ENCODE peak calls at places on chromosomes 6 and 20, in ten cellular contexts. One of them, this sample, is unnamed.

GRCh38 chr6:6591778-6592388 is 3.4 kb downstream of the LY86 start:
- DNase-seq in uterus: no peak
- DNase-seq in astrocyte: no peak
- DNase-seq in astrocyte of the cerebellum: no peak
- DNase-seq in PC-9: no peak
- DNase-seq in lower leg skin: no peak
- DNase-seq in fibroblast of lung: no peak
- DNase-seq in upper lobe of right lung: no peak
- DNase-seq in IMR-90: no peak
- DNase-seq in mucosa of descending colon: no peak
- DNase-seq in this sample: no peak

GRCh38 chr6:37058084-37058586 is 52.7 kb downstream of the FGD2 start:
- DNase-seq in IMR-90: peak
- DNase-seq in fibroblast of lung: peak
- DNase-seq in upper lobe of right lung: no peak
- DNase-seq in uterus: no peak
- DNase-seq in astrocyte of the cerebellum: no peak
- DNase-seq in PC-9: peak
- DNase-seq in lower leg skin: no peak
- DNase-seq in mucosa of descending colon: no peak
- DNase-seq in astrocyte: peak
- DNase-seq in this sample: no peak

GRCh38 chr6:65999288-65999791 is 292.3 kb upstream of the EYS start:
- DNase-seq in IMR-90: no peak
- DNase-seq in upper lobe of right lung: no peak
- DNase-seq in mucosa of descending colon: no peak
- DNase-seq in uterus: no peak
- DNase-seq in astrocyte of the cerebellum: no peak
- DNase-seq in fibroblast of lung: no peak
- DNase-seq in PC-9: no peak
- DNase-seq in astrocyte: no peak
- DNase-seq in lower leg skin: no peak
- DNase-seq in this sample: no peak

GRCh38 chr20:621115-621756 is 11.1 kb upstream of the TCF15 start:
- DNase-seq in IMR-90: peak
- DNase-seq in upper lobe of right lung: no peak
- DNase-seq in astrocyte of the cerebellum: no peak
- DNase-seq in lower leg skin: no peak
- DNase-seq in astrocyte: peak
- DNase-seq in mucosa of descending colon: no peak
- DNase-seq in uterus: no peak
- DNase-seq in fibroblast of lung: peak
- DNase-seq in PC-9: no peak
- DNase-seq in this sample: peak

GRCh38 chr20:32050851-32051556 is 1.0 kb upstream of the HCK start:
- DNase-seq in IMR-90: no peak
- DNase-seq in upper lobe of right lung: peak
- DNase-seq in fibroblast of lung: no peak
- DNase-seq in uterus: no peak
- DNase-seq in astrocyte: no peak
- DNase-seq in PC-9: no peak
- DNase-seq in astrocyte of the cerebellum: no peak
- DNase-seq in mucosa of descending colon: peak
- DNase-seq in lower leg skin: peak
- DNase-seq in this sample: no peak

GRCh38 chr6:15341311-15341710 is 95.4 kb downstream of the JARID2 start:
- DNase-seq in mucosa of descending colon: no peak
- DNase-seq in PC-9: no peak
- DNase-seq in uterus: no peak
- DNase-seq in fibroblast of lung: peak
- DNase-seq in upper lobe of right lung: no peak
- DNase-seq in lower leg skin: no peak
- DNase-seq in IMR-90: no peak
- DNase-seq in astrocyte: no peak
- DNase-seq in astrocyte of the cerebellum: no peak
- DNase-seq in this sample: no peak

GRCh38 chr6:169648617-169649016 is 53.2 kb downstream of the WDR27 start:
- DNase-seq in astrocyte of the cerebellum: no peak
- DNase-seq in mucosa of descending colon: no peak
- DNase-seq in astrocyte: no peak
- DNase-seq in PC-9: no peak
- DNase-seq in upper lobe of right lung: no peak
- DNase-seq in fibroblast of lung: no peak
- DNase-seq in lower leg skin: no peak
- DNase-seq in IMR-90: no peak
- DNase-seq in uterus: no peak
- DNase-seq in this sample: no peak

GRCh38 chr6:33613794-33614166 is 7.3 kb upstream of the ITPR3 start:
- DNase-seq in astrocyte: peak
- DNase-seq in uterus: no peak
- DNase-seq in mucosa of descending colon: no peak
- DNase-seq in IMR-90: peak
- DNase-seq in lower leg skin: no peak
- DNase-seq in astrocyte of the cerebellum: no peak
- DNase-seq in upper lobe of right lung: no peak
- DNase-seq in PC-9: peak
- DNase-seq in fibroblast of lung: peak
- DNase-seq in this sample: peak

GRCh38 chr20:29079769-29080690 is 2177.4 kb upstream of the DEFB115 start:
- DNase-seq in fibroblast of lung: peak
- DNase-seq in astrocyte: no peak
- DNase-seq in lower leg skin: no peak
- DNase-seq in uterus: no peak
- DNase-seq in upper lobe of right lung: no peak
- DNase-seq in IMR-90: no peak
- DNase-seq in mucosa of descending colon: peak
- DNase-seq in PC-9: peak
- DNase-seq in astrocyte of the cerebellum: no peak
- DNase-seq in this sample: no peak

GRCh38 chr20:31260326-31260932 is 3.0 kb downstream of the DEFB115 start:
- DNase-seq in PC-9: no peak
- DNase-seq in astrocyte of the cerebellum: no peak
- DNase-seq in astrocyte: no peak
- DNase-seq in upper lobe of right lung: no peak
- DNase-seq in IMR-90: no peak
- DNase-seq in uterus: no peak
- DNase-seq in lower leg skin: no peak
- DNase-seq in fibroblast of lung: no peak
- DNase-seq in mucosa of descending colon: no peak
- DNase-seq in this sample: no peak

GRCh38 chr6:147117580-147117979 is 86.6 kb upstream of the STXBP5 start:
- DNase-seq in uterus: no peak
- DNase-seq in lower leg skin: no peak
- DNase-seq in astrocyte: no peak
- DNase-seq in astrocyte of the cerebellum: no peak
- DNase-seq in IMR-90: peak
- DNase-seq in fibroblast of lung: no peak
- DNase-seq in mucosa of descending colon: no peak
- DNase-seq in PC-9: no peak
- DNase-seq in upper lobe of right lung: no peak
- DNase-seq in this sample: no peak

GRCh38 chr20:42779216-42779615 is 410.5 kb downstream of the PTPRT start:
- DNase-seq in uterus: no peak
- DNase-seq in lower leg skin: no peak
- DNase-seq in IMR-90: no peak
- DNase-seq in upper lobe of right lung: no peak
- DNase-seq in fibroblast of lung: no peak
- DNase-seq in astrocyte of the cerebellum: no peak
- DNase-seq in PC-9: no peak
- DNase-seq in mucosa of descending colon: no peak
- DNase-seq in astrocyte: no peak
- DNase-seq in this sample: no peak

GRCh38 chr20:10060223-10060622 is 25.4 kb downstream of the ANKEF1 start:
- DNase-seq in uterus: no peak
- DNase-seq in upper lobe of right lung: no peak
- DNase-seq in astrocyte: no peak
- DNase-seq in fibroblast of lung: peak
- DNase-seq in mucosa of descending colon: no peak
- DNase-seq in PC-9: no peak
- DNase-seq in IMR-90: no peak
- DNase-seq in lower leg skin: no peak
- DNase-seq in astrocyte of the cerebellum: no peak
- DNase-seq in this sample: no peak

GRCh38 chr6:105346052-105346451 is 56.8 kb downstream of the PREP start:
- DNase-seq in upper lobe of right lung: no peak
- DNase-seq in IMR-90: peak
- DNase-seq in uterus: no peak
- DNase-seq in astrocyte: peak
- DNase-seq in mucosa of descending colon: no peak
- DNase-seq in fibroblast of lung: peak
- DNase-seq in astrocyte of the cerebellum: peak
- DNase-seq in PC-9: peak
- DNase-seq in lower leg skin: no peak
- DNase-seq in this sample: no peak

GRCh38 chr20:32518593-32519366 is 66.4 kb downstream of the NOL4L start:
- DNase-seq in IMR-90: no peak
- DNase-seq in PC-9: no peak
- DNase-seq in upper lobe of right lung: no peak
- DNase-seq in fibroblast of lung: no peak
- DNase-seq in astrocyte: no peak
- DNase-seq in lower leg skin: no peak
- DNase-seq in uterus: no peak
- DNase-seq in astrocyte of the cerebellum: no peak
- DNase-seq in mucosa of descending colon: peak
- DNase-seq in this sample: no peak

GRCh38 chr6:130935978-130936377 is 108.8 kb downstream of the SMLR1 start:
- DNase-seq in astrocyte: no peak
- DNase-seq in mucosa of descending colon: no peak
- DNase-seq in lower leg skin: no peak
- DNase-seq in astrocyte of the cerebellum: no peak
- DNase-seq in upper lobe of right lung: no peak
- DNase-seq in PC-9: peak
- DNase-seq in uterus: no peak
- DNase-seq in fibroblast of lung: peak
- DNase-seq in IMR-90: no peak
- DNase-seq in this sample: no peak

GRCh38 chr6:40441132-40441531 is 146.0 kb downstream of the LRFN2 start:
- DNase-seq in lower leg skin: no peak
- DNase-seq in IMR-90: no peak
- DNase-seq in uterus: no peak
- DNase-seq in fibroblast of lung: no peak
- DNase-seq in astrocyte: no peak
- DNase-seq in PC-9: no peak
- DNase-seq in astrocyte of the cerebellum: no peak
- DNase-seq in upper lobe of right lung: no peak
- DNase-seq in mucosa of descending colon: no peak
- DNase-seq in this sample: no peak

GRCh38 chr6:31560697-31561058 is 11.4 kb upstream of the LTA start:
- DNase-seq in astrocyte: no peak
- DNase-seq in IMR-90: no peak
- DNase-seq in fibroblast of lung: no peak
- DNase-seq in PC-9: no peak
- DNase-seq in upper lobe of right lung: no peak
- DNase-seq in mucosa of descending colon: no peak
- DNase-seq in astrocyte of the cerebellum: no peak
- DNase-seq in uterus: no peak
- DNase-seq in lower leg skin: no peak
- DNase-seq in this sample: no peak
- H3K4me3 ChIP-seq in astrocyte: no peak
- H3K4me3 ChIP-seq in IMR-90: no peak
- H3K4me3 ChIP-seq in fibroblast of lung: no peak
- H3K4me3 ChIP-seq in PC-9: no peak
- H3K4me3 ChIP-seq in upper lobe of right lung: no peak
- H3K4me3 ChIP-seq in mucosa of descending colon: no peak
- H3K4me3 ChIP-seq in astrocyte of the cerebellum: no peak
- H3K4me3 ChIP-seq in uterus: no peak
- H3K4me3 ChIP-seq in lower leg skin: no peak
- H3K4me3 ChIP-seq in this sample: no peak

GRCh38 chr6:162856885-162857284 is 129.1 kb downstream of the PACRG start:
- DNase-seq in astrocyte of the cerebellum: peak
- DNase-seq in uterus: no peak
- DNase-seq in astrocyte: peak
- DNase-seq in lower leg skin: no peak
- DNase-seq in PC-9: no peak
- DNase-seq in IMR-90: peak
- DNase-seq in upper lobe of right lung: no peak
- DNase-seq in fibroblast of lung: peak
- DNase-seq in mucosa of descending colon: no peak
- DNase-seq in this sample: peak
- TF ChIP-seq CTCF in astrocyte of the cerebellum: peak
- TF ChIP-seq CTCF in uterus: no peak
- TF ChIP-seq CTCF in astrocyte: peak
- TF ChIP-seq CTCF in lower leg skin: no peak
- TF ChIP-seq CTCF in PC-9: peak
- TF ChIP-seq CTCF in IMR-90: peak
- TF ChIP-seq CTCF in upper lobe of right lung: peak
- TF ChIP-seq CTCF in fibroblast of lung: peak
- TF ChIP-seq CTCF in mucosa of descending colon: no peak
- TF ChIP-seq CTCF in this sample: peak

DNA sequence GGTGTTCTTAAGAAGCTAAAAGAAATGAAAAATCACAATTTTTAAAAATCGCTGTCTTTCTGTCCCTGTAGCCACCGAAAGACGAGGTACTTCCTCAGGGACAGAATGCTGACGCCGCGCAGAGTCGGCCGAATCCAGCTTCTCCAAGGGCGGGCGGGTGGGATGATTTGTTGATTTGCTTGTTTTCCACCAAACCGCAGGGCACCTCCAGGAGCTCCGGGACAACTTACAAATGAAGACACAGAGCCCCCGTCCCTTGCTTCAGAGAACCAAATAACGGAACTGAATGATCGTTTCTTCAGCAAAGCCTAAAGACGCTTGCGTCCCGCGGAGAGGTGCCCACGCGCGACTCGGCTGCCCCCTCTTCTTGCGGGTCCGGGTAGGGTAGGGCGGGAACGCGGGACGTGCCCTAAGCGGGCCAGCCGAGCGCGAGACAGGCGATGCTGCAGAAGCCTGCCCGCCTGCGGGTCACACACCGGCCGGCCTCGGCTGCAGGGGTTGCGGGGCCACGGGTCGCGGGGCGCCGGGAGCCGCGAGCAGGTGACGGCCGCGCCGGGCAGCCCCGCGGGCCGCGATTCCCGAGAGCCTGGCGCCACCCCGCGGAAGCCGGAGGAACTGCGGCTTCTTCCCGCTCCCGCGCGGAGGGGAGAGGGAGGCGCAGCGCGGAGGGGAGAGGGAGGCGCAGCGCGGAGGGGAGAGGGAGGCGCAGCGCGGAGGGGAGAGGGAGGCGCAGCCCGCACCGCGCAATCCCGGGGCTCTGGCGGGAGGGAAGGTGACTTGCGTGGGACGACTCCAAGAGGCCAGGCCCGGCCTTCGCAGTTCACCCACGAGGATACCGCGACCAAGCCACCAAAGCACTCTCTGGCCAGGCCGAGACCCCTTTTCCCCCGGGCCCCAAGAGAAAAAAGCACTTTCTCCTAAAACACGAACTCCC is 7.7 kb upstream of the FOXF2 start:
- DNase-seq in astrocyte: no peak
- DNase-seq in upper lobe of right lung: peak
- DNase-seq in fibroblast of lung: no peak
- DNase-seq in mucosa of descending colon: no peak
- DNase-seq in uterus: peak
- DNase-seq in astrocyte of the cerebellum: no peak
- DNase-seq in lower leg skin: no peak
- DNase-seq in PC-9: no peak
- DNase-seq in IMR-90: no peak
- DNase-seq in this sample: no peak
- H3K4me3 ChIP-seq in astrocyte: peak
- H3K4me3 ChIP-seq in upper lobe of right lung: peak
- H3K4me3 ChIP-seq in fibroblast of lung: peak
- H3K4me3 ChIP-seq in mucosa of descending colon: no peak
- H3K4me3 ChIP-seq in uterus: no peak
- H3K4me3 ChIP-seq in astrocyte of the cerebellum: no peak
- H3K4me3 ChIP-seq in lower leg skin: no peak
- H3K4me3 ChIP-seq in PC-9: peak
- H3K4me3 ChIP-seq in IMR-90: peak
- H3K4me3 ChIP-seq in this sample: no peak

GRCh38 chr6:5126214-5126613 is 41.1 kb downstream of the PPP1R3G start:
- DNase-seq in astrocyte of the cerebellum: peak
- DNase-seq in uterus: no peak
- DNase-seq in lower leg skin: peak
- DNase-seq in IMR-90: peak
- DNase-seq in upper lobe of right lung: no peak
- DNase-seq in PC-9: no peak
- DNase-seq in mucosa of descending colon: no peak
- DNase-seq in fibroblast of lung: peak
- DNase-seq in astrocyte: peak
- DNase-seq in this sample: no peak
- TF ChIP-seq CTCF in astrocyte of the cerebellum: no peak
- TF ChIP-seq CTCF in uterus: no peak
- TF ChIP-seq CTCF in lower leg skin: no peak
- TF ChIP-seq CTCF in IMR-90: no peak
- TF ChIP-seq CTCF in upper lobe of right lung: no peak
- TF ChIP-seq CTCF in PC-9: no peak
- TF ChIP-seq CTCF in mucosa of descending colon: no peak
- TF ChIP-seq CTCF in fibroblast of lung: no peak
- TF ChIP-seq CTCF in astrocyte: no peak
- TF ChIP-seq CTCF in this sample: no peak